ENCODE peak calls at places on chromosomes 5 and 9, in five cellular contexts. Y is A549, T is GM12878, D is SK-N-SH, X is K562. R is an unnamed sample.

GRCh38 chr9:2263665-2264064 is 248.5 kb downstream of the SMARCA2 start:
- DNase-seq in Y (no peak), T (no peak), D (no peak), X (no peak), R (no peak)

GRCh38 chr9:137492464-137493162 is 33.5 kb upstream of the NSMF start:
- DNase-seq in Y (peak; percentile 50), T (no peak), D (peak; percentile 84), X (peak; percentile 99), R (no peak)

GRCh38 chr9:86181379-86182315 is 77.8 kb downstream of the C9orf153 start:
- DNase-seq in Y (no peak), T (no peak), D (no peak), X (no peak), R (no peak)

GRCh38 chr5:60972225-60972624 is 27.2 kb downstream of the NDUFAF2 start:
- DNase-seq in Y (no peak), T (peak; percentile 11), D (no peak), X (no peak), R (no peak)

GRCh38 chr9:123834907-123835562 is 94.9 kb downstream of the DENND1A start:
- DNase-seq in Y (no peak), T (peak; percentile 34), D (no peak), X (peak; percentile 68), R (peak; percentile 29)

GRCh38 chr5:107885601-107886000 is 214.9 kb upstream of the EFNA5 start:
- DNase-seq in Y (no peak), T (no peak), D (no peak), X (no peak), R (no peak)

GRCh38 chr5:138819065-138819464 is 56.1 kb downstream of the LRRTM2 start:
- DNase-seq in Y (no peak), T (no peak), D (no peak), X (peak; percentile 19), R (peak; percentile 21)

GRCh38 chr5:81363093-81363886 is 30.6 kb downstream of the ACOT12 start:
- DNase-seq in Y (no peak), T (no peak), D (no peak), X (no peak), R (no peak)

GRCh38 chr9:89362647-89363310 is 44.5 kb downstream of the SECISBP2 start:
- DNase-seq in Y (no peak), T (no peak), D (no peak), X (no peak), R (no peak)

GRCh38 chr9:118331622-118332045 is 627.4 kb downstream of the TLR4 start:
- DNase-seq in Y (peak; percentile 38), T (no peak), D (no peak), X (no peak), R (no peak)

GRCh38 chr9:5263568-5264218 is 32.5 kb downstream of the INSL4 start:
- DNase-seq in Y (peak; percentile 22), T (no peak), D (no peak), X (peak; percentile 5), R (no peak)

GRCh38 chr5:139611703-139612584 is 36.2 kb upstream of the CXXC5 start:
- DNase-seq in Y (no peak), T (no peak), D (no peak), X (no peak), R (no peak)

GRCh38 chr9:111178361-111179043 is 140.2 kb upstream of the LPAR1 start:
- DNase-seq in Y (no peak), T (no peak), D (no peak), X (no peak), R (peak; percentile 95)

GRCh38 chr5:166582416-166582815 is 1709.0 kb upstream of the WWC1 start:
- DNase-seq in Y (no peak), T (no peak), D (no peak), X (no peak), R (no peak)

GRCh38 chr5:157607371-157608161 is 32.0 kb upstream of the ADAM19 start:
- DNase-seq in Y (peak; percentile 12), T (no peak), D (no peak), X (no peak), R (peak; percentile 85)

GRCh38 chr5:132224721-132225120 is 2.9 kb downstream of the P4HA2 start:
- DNase-seq in Y (no peak), T (no peak), D (no peak), X (no peak), R (peak; percentile 48)

GRCh38 chr5:153350192-153350883 is 140.1 kb upstream of the GRIA1 start:
- DNase-seq in Y (no peak), T (no peak), D (no peak), X (no peak), R (no peak)

GRCh38 chr5:62046191-62046590 is 259.8 kb upstream of the KIF2A start:
- DNase-seq in Y (no peak), T (no peak), D (no peak), X (no peak), R (no peak)

GRCh38 chr9:83220737-83221136 is 157.8 kb upstream of the RASEF start:
- DNase-seq in Y (no peak), T (peak; percentile 7), D (no peak), X (no peak), R (peak; percentile 29)

GRCh38 chr9:79660615-79661014 is 88.8 kb downstream of the TLE4 start:
- DNase-seq in Y (no peak), T (no peak), D (no peak), X (no peak), R (no peak)

GRCh38 chr5:156329197-156329611 is 2.2 kb downstream of the SGCD start:
- DNase-seq in Y (no peak), T (no peak), D (no peak), X (no peak), R (no peak)

GRCh38 chr9:137326436-137327060 is 24.5 kb upstream of the NRARP start:
- DNase-seq in Y (no peak), T (peak; percentile 51), D (no peak), X (no peak), R (no peak)

GRCh38 chr5:23302438-23302837 is 205.0 kb upstream of the PRDM9 start:
- DNase-seq in Y (no peak), T (no peak), D (no peak), X (no peak), R (no peak)

GRCh38 chr9:20618361-20618799 is 3.9 kb downstream of the MLLT3 start:
- DNase-seq in Y (peak; percentile 18), T (no peak), D (no peak), X (no peak), R (peak; percentile 77)

GRCh38 chr5:155616779-155617392 is 603.3 kb downstream of the KIF4B start:
- DNase-seq in Y (peak; percentile 52), T (no peak), D (peak; percentile 65), X (peak; percentile 47), R (no peak)

GRCh38 chr5:159416438-159416837 is 86.2 kb upstream of the IL12B start:
- DNase-seq in Y (no peak), T (no peak), D (no peak), X (no peak), R (no peak)

GRCh38 chr5:159417170-159417569 is 86.9 kb upstream of the IL12B start:
- DNase-seq in Y (no peak), T (no peak), D (no peak), X (no peak), R (no peak)

GRCh38 chr5:159412284-159413046 is 82.2 kb upstream of the IL12B start:
- DNase-seq in Y (no peak), T (peak; percentile 62), D (no peak), X (no peak), R (no peak)

GRCh38 chr5:159415301-159415937 is 85.1 kb upstream of the IL12B start:
- DNase-seq in Y (no peak), T (no peak), D (no peak), X (no peak), R (no peak)

GRCh38 chr5:159414021-159414420 is 83.7 kb upstream of the IL12B start:
- DNase-seq in Y (no peak), T (no peak), D (no peak), X (no peak), R (no peak)
- TF ChIP-seq RCOR1 in Y (no peak), T (no peak), D (no peak), X (no peak), R (no peak)

GRCh38 chr5:36389245-36389644 is 87.5 kb upstream of the RANBP3L start:
- DNase-seq in Y (no peak), T (no peak), D (no peak), X (no peak), R (no peak)
- TF ChIP-seq RCOR1 in Y (no peak), T (no peak), D (no peak), X (no peak), R (no peak)

DNA sequence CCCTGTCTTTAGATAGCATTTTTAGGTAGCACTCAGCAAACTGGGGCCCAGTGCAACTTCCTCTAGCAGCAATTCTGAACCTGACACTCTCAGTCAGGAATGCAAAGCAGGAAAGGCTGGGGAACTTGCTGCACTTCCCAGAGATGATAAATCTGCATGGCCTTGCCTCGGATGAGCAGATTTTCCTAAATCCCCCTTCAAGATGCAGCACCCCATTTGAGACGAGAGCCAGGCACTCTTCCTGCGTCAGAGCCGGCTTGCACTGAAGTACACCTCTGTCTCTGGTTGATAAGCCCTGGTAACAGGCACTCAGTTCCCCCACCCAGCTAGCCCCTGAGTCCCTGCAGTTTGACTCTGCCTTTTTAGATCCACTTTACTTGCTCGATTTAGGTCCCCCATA is 296.7 kb upstream of the PANK3 start:
- DNase-seq in Y (no peak), T (no peak), D (no peak), X (no peak), R (no peak)
- TF ChIP-seq RCOR1 in Y (no peak), T (no peak), D (no peak), X (no peak), R (no peak)

GRCh38 chr9:33202552-33203300 is 35.6 kb upstream of the B4GALT1 start:
- DNase-seq in Y (no peak), T (peak; percentile 72), D (no peak), X (no peak), R (peak; percentile 69)
- TF ChIP-seq RCOR1 in Y (no peak), T (no peak), D (no peak), X (no peak), R (no peak)

GRCh38 chr9:75147638-75148037 is 59.3 kb downstream of the OSTF1 start:
- DNase-seq in Y (no peak), T (peak; percentile 4), D (no peak), X (no peak), R (peak; percentile 19)

GRCh38 chr9:75149841-75150241 is 61.5 kb downstream of the OSTF1 start:
- DNase-seq in Y (no peak), T (no peak), D (no peak), X (no peak), R (no peak)

GRCh38 chr9:75142208-75142607 is 53.9 kb downstream of the OSTF1 start:
- DNase-seq in Y (no peak), T (no peak), D (no peak), X (no peak), R (no peak)

GRCh38 chr9:75148551-75148950 is 60.2 kb downstream of the OSTF1 start:
- DNase-seq in Y (no peak), T (no peak), D (no peak), X (no peak), R (peak; percentile 95)

GRCh38 chr9:75146229-75146628 is 57.9 kb downstream of the OSTF1 start:
- DNase-seq in Y (no peak), T (no peak), D (no peak), X (no peak), R (peak; percentile 75)
- TF ChIP-seq RCOR1 in Y (no peak), T (no peak), D (no peak), X (no peak), R (peak; percentile 30)